ENCODE peak calls at places on chromosomes 16 and 17, in eight cellular contexts. J is K562, Z is Panc1, K is HepG2, I is HCT116, Y is GM12878, F is upper lobe of left lung, M is GM23338. H is an unnamed sample.
A peak's percentile ranks its signal among the peaks of the same experiment; 100 is the strongest.

GRCh38 chr17:11852911-11853310 is 144.4 kb downstream of the ZNF18 start:
- ATAC-seq in K (no peak), M (no peak), F (peak; percentile 83), J (no peak), Z (no peak), Y (no peak), I (no peak), H (peak; percentile 58)

GRCh38 chr17:7213895-7214299 is 5.7 kb downstream of the DLG4 start:
- ATAC-seq in K (no peak), Z (no peak), F (peak; percentile 2), Y (peak; percentile 3), M (peak; percentile 5), J (peak; percentile 16), I (peak; percentile 15), H (peak; percentile 24)

GRCh38 chr16:2982402-2982801 is 2.2 kb upstream of the PKMYT1 start:
- ATAC-seq in F (no peak), K (no peak), Y (no peak), J (no peak), I (no peak), M (no peak), Z (no peak), H (no peak)

GRCh38 chr16:19085679-19086200 is 18.3 kb downstream of the COQ7 start:
- ATAC-seq in Z (no peak), I (no peak), M (peak; percentile 14), Y (no peak), F (no peak), J (peak; percentile 76), K (peak; percentile 18), H (no peak)

GRCh38 chr17:5585814-5586558 is 1.7 kb upstream of the NLRP1 start:
- ATAC-seq in M (no peak), Y (peak; percentile 20), F (no peak), J (no peak), K (no peak), I (no peak), Z (no peak), H (no peak)

GRCh38 chr17:43324205-43324893 is 74.4 kb upstream of the ARL4D start:
- ATAC-seq in I (peak; percentile 40), Z (peak; percentile 38), J (no peak), K (peak; percentile 84), F (no peak), M (peak; percentile 81), Y (peak; percentile 73), H (no peak)

GRCh38 chr17:6639014-6639650 is 1.4 kb downstream of the KIAA0753 start:
- ATAC-seq in I (no peak), Z (no peak), J (peak; percentile 5), K (no peak), Y (no peak), M (no peak), F (no peak), H (no peak)

GRCh38 chr16:50203681-50204080 is 50.6 kb downstream of the TENT4B start:
- ATAC-seq in Y (no peak), K (peak; percentile 60), F (no peak), M (no peak), Z (peak; percentile 29), I (no peak), J (peak; percentile 48), H (no peak)

GRCh38 chr17:44842748-44843147 is 4.9 kb upstream of the HIGD1B start:
- ATAC-seq in F (no peak), Y (no peak), J (peak; percentile 29), I (no peak), M (peak; percentile 62), K (no peak), Z (no peak), H (peak; percentile 62)

GRCh38 chr17:61201211-61201610 is 198.4 kb upstream of the TBX2 start:
- ATAC-seq in Y (no peak), I (no peak), K (no peak), M (no peak), J (no peak), Z (peak; percentile 96), F (peak; percentile 23), H (peak; percentile 76)

GRCh38 chr16:79751785-79752184 is 151.2 kb upstream of the MAF start:
- ATAC-seq in J (no peak), I (no peak), M (no peak), K (no peak), F (peak; percentile 88), Z (no peak), Y (no peak), H (peak; percentile 69)

GRCh38 chr17:61875285-61875684 is 12.0 kb upstream of the BRIP1 start:
- ATAC-seq in K (no peak), Y (peak; percentile 47), J (no peak), Z (no peak), I (no peak), M (no peak), F (no peak), H (no peak)

GRCh38 chr16:47008612-47009011 is 35.1 kb upstream of the DNAJA2 start:
- ATAC-seq in M (no peak), Y (no peak), F (no peak), J (no peak), Z (no peak), K (no peak), I (no peak), H (no peak)

GRCh38 chr16:15032547-15033308 is 23.1 kb downstream of the NTAN1 start:
- ATAC-seq in F (no peak), Y (no peak), J (no peak), Z (no peak), M (no peak), K (no peak), I (no peak), H (no peak)

GRCh38 chr17:17109231-17109630 is 67.0 kb downstream of the MPRIP start:
- ATAC-seq in K (no peak), Z (no peak), I (no peak), M (no peak), Y (peak; percentile 29), J (no peak), F (no peak), H (no peak)

GRCh38 chr17:31493656-31494155 is 102.2 kb downstream of the RAB11FIP4 start:
- ATAC-seq in Y (peak; percentile 3), Z (no peak), I (no peak), M (no peak), J (no peak), K (no peak), F (no peak), H (no peak)

GRCh38 chr16:77310877-77311276 is 111.7 kb downstream of the SYCE1L start:
- ATAC-seq in J (no peak), M (no peak), Y (no peak), I (no peak), Z (no peak), K (no peak), F (no peak), H (no peak)

GRCh38 chr17:15456972-15457722 is 10.3 kb downstream of the CDRT4 start:
- ATAC-seq in K (peak; percentile 34), I (no peak), Z (no peak), J (no peak), F (peak; percentile 74), Y (no peak), M (no peak), H (peak; percentile 87)

GRCh38 chr17:39737331-39737760 is 392 bp upstream of the GRB7 start:
- ATAC-seq in Y (no peak), F (no peak), Z (no peak), K (peak; percentile 65), J (no peak), M (no peak), I (peak; percentile 11), H (no peak)

GRCh38 chr16:81035975-81036750 is 521 bp downstream of the ATMIN start:
- ATAC-seq in K (peak; percentile 48), Z (peak; percentile 78), J (peak; percentile 65), I (peak; percentile 68), M (peak; percentile 58), Y (peak; percentile 58), F (peak; percentile 47), H (peak; percentile 64)
- TF ChIP-seq POLR2AphosphoS5 in K (no peak), Z (no peak), J (no peak), I (peak; percentile 3), M (no peak), Y (no peak), F (no peak), H (no peak)

GRCh38 chr17:46056800-46057304 is 57.8 kb downstream of the STH start:
- ATAC-seq in I (peak; percentile 67), Y (no peak), F (peak; percentile 88), K (no peak), M (peak; percentile 36), J (no peak), Z (no peak), H (no peak)
- TF ChIP-seq POLR2AphosphoS5 in I (no peak), Y (no peak), F (no peak), K (no peak), M (no peak), J (no peak), Z (no peak), H (no peak)

GRCh38 chr17:75335315-75335714 is 46.1 kb upstream of the SLC25A19 start:
- ATAC-seq in M (no peak), K (no peak), F (no peak), Z (peak; percentile 40), J (no peak), Y (no peak), I (no peak), H (no peak)
- TF ChIP-seq POLR2AphosphoS5 in M (no peak), K (no peak), F (no peak), Z (no peak), J (no peak), Y (no peak), I (no peak), H (no peak)

GRCh38 chr17:57651996-57652395 is 93.1 kb downstream of the CCDC182 start:
- ATAC-seq in Y (no peak), K (no peak), J (no peak), F (no peak), M (no peak), Z (no peak), I (no peak), H (no peak)

GRCh38 chr17:57649731-57650484 is 95.2 kb downstream of the CCDC182 start:
- ATAC-seq in M (peak; percentile 77), Y (no peak), J (no peak), Z (no peak), K (no peak), I (peak; percentile 63), F (no peak), H (no peak)

GRCh38 chr17:57652811-57653210 is 92.3 kb downstream of the CCDC182 start:
- ATAC-seq in Y (no peak), M (no peak), J (no peak), K (no peak), F (no peak), I (no peak), Z (no peak), H (no peak)

GRCh38 chr17:57650548-57650947 is 94.6 kb downstream of the CCDC182 start:
- ATAC-seq in Z (no peak), M (peak; percentile 43), F (no peak), I (no peak), K (no peak), J (no peak), Y (no peak), H (no peak)

GRCh38 chr17:57651451-57651850 is 93.6 kb downstream of the CCDC182 start:
- ATAC-seq in F (no peak), Y (no peak), K (no peak), M (no peak), J (no peak), Z (no peak), I (no peak), H (no peak)
- TF ChIP-seq POLR2AphosphoS5 in F (no peak), Y (no peak), K (no peak), M (no peak), J (no peak), Z (no peak), I (no peak), H (no peak)

GRCh38 chr17:36722121-36722902 is 120.9 kb downstream of the MRM1 start:
- ATAC-seq in Y (peak; percentile 97), J (peak; percentile 91), F (peak; percentile 90), M (peak; percentile 91), Z (peak; percentile 84), K (peak; percentile 82), I (no peak), H (peak; percentile 78)
- TF ChIP-seq POLR2AphosphoS5 in Y (no peak), J (peak; percentile 21), F (no peak), M (peak; percentile 38), Z (no peak), K (no peak), I (no peak), H (no peak)

H was measured in gastroesophageal sphincter.